ENCODE peak calls at places on chromosomes 4 and X, in ten cellular contexts. O, R, W, U, E, A, F, Z, Q and C are unnamed samples. For H3K4me1, the result is how much of the 10 kb centered on the place peaks cover.

GRCh38 chr4:99379571-99379970 is 27.0 kb upstream of the ADH1C start:
- DNase-seq in O (no peak), R (no peak), W (no peak), U (no peak), E (no peak), A (no peak), F (no peak), Z (no peak), Q (no peak), C (no peak)

GRCh38 chr4:184757810-184758209 is 23.9 kb upstream of the CENPU start:
- DNase-seq in O (peak), R (no peak), W (no peak), U (no peak), E (no peak), A (no peak), F (no peak), Z (peak), Q (no peak), C (no peak)

GRCh38 chrX:45506149-45506768 is 305.6 kb upstream of the DIPK2B start:
- DNase-seq in O (no peak), R (no peak), W (no peak), U (no peak), E (no peak), A (no peak), F (no peak), Z (no peak), Q (no peak), C (no peak)

GRCh38 chrX:51614353-51614752 is 4.4 kb downstream of the CENPVL3 start:
- DNase-seq in O (no peak), R (no peak), W (no peak), U (no peak), E (peak), A (no peak), F (no peak), Z (no peak), Q (no peak), C (no peak)

GRCh38 chrX:17170973-17171372 is 204.0 kb upstream of the NHS start:
- DNase-seq in O (no peak), R (no peak), W (peak), U (no peak), E (no peak), A (no peak), F (no peak), Z (no peak), Q (no peak), C (no peak)

GRCh38 chr4:113147498-113148231 is 98.2 kb downstream of the ANK2 start:
- DNase-seq in O (no peak), R (no peak), W (no peak), U (no peak), E (no peak), A (no peak), F (no peak), Z (no peak), Q (no peak), C (no peak)

GRCh38 chrX:149074429-149074828 is 430.7 kb downstream of the IDS start:
- DNase-seq in O (peak), R (no peak), W (peak), U (no peak), E (no peak), A (no peak), F (no peak), Z (no peak), Q (no peak), C (peak)

GRCh38 chr4:17232575-17233253 is 279.2 kb downstream of the QDPR start:
- DNase-seq in O (peak), R (no peak), W (peak), U (peak), E (peak), A (no peak), F (no peak), Z (peak), Q (peak), C (no peak)

GRCh38 chr4:170938588-170938987 is 848.8 kb upstream of the AADAT start:
- DNase-seq in O (no peak), R (no peak), W (no peak), U (no peak), E (no peak), A (no peak), F (no peak), Z (no peak), Q (no peak), C (no peak)

GRCh38 chrX:42704454-42704853 is 73.5 kb downstream of the PPP1R2C start:
- DNase-seq in O (no peak), R (no peak), W (no peak), U (no peak), E (no peak), A (no peak), F (no peak), Z (no peak), Q (no peak), C (no peak)

GRCh38 chr4:11618666-11619282 is 190.1 kb upstream of the HS3ST1 start:
- DNase-seq in O (no peak), R (no peak), W (no peak), U (no peak), E (no peak), A (no peak), F (no peak), Z (no peak), Q (no peak), C (no peak)

GRCh38 chr4:55249476-55249875 is 96.6 kb upstream of the SRD5A3 start:
- DNase-seq in O (no peak), R (no peak), W (no peak), U (no peak), E (no peak), A (no peak), F (no peak), Z (peak), Q (no peak), C (no peak)

GRCh38 chr4:68906238-68907137 is 45.1 kb downstream of the UGT2A3 start:
- DNase-seq in O (no peak), R (no peak), W (no peak), U (peak), E (no peak), A (no peak), F (no peak), Z (no peak), Q (no peak), C (no peak)

GRCh38 chr4:8131826-8132225 is 26.8 kb downstream of the ABLIM2 start:
- DNase-seq in O (no peak), R (no peak), W (no peak), U (no peak), E (no peak), A (no peak), F (no peak), Z (no peak), Q (no peak), C (no peak)

GRCh38 chr4:150867148-150867547 is 147.9 kb downstream of the LRBA start:
- DNase-seq in O (peak), R (no peak), W (no peak), U (no peak), E (peak), A (no peak), F (no peak), Z (peak), Q (no peak), C (no peak)

GRCh38 chr4:175351473-175351872 is 433.3 kb downstream of the ADAM29 start:
- DNase-seq in O (no peak), R (no peak), W (no peak), U (no peak), E (no peak), A (no peak), F (no peak), Z (no peak), Q (no peak), C (no peak)

GRCh38 chr4:79249879-79250503 is 75.9 kb downstream of the NAA11 start:
- DNase-seq in O (no peak), R (no peak), W (no peak), U (no peak), E (no peak), A (no peak), F (no peak), Z (no peak), Q (peak), C (no peak)

GRCh38 chr4:79918292-79918691 is 154.7 kb downstream of the ANTXR2 start:
- DNase-seq in O (no peak), R (no peak), W (no peak), U (no peak), E (no peak), A (no peak), F (no peak), Z (no peak), Q (no peak), C (no peak)

GRCh38 chrX:119015407-119016242 is 41.2 kb downstream of the LONRF3 start:
- DNase-seq in O (peak), R (no peak), W (peak), U (no peak), E (peak), A (no peak), F (peak), Z (peak), Q (peak), C (no peak)

GRCh38 chr4:6688879-6689505 is 4.7 kb upstream of the S100P start:
- DNase-seq in O (peak), R (no peak), W (peak), U (no peak), E (peak), A (no peak), F (peak), Z (no peak), Q (no peak), C (no peak)

GRCh38 chr4:14254252-14254651 is 626.7 kb upstream of the BOD1L1 start:
- DNase-seq in O (peak), R (no peak), W (peak), U (peak), E (no peak), A (no peak), F (peak), Z (peak), Q (no peak), C (no peak)

GRCh38 chr4:83716874-83717273 is 181.0 kb downstream of the GPAT3 start:
- DNase-seq in O (no peak), R (no peak), W (no peak), U (no peak), E (no peak), A (no peak), F (no peak), Z (no peak), Q (no peak), C (no peak)

GRCh38 chr4:122796801-122797404 is 29.7 kb upstream of the FGF2 start:
- DNase-seq in O (no peak), R (no peak), W (no peak), U (no peak), E (no peak), A (no peak), F (no peak), Z (no peak), Q (no peak), C (no peak)

DNA sequence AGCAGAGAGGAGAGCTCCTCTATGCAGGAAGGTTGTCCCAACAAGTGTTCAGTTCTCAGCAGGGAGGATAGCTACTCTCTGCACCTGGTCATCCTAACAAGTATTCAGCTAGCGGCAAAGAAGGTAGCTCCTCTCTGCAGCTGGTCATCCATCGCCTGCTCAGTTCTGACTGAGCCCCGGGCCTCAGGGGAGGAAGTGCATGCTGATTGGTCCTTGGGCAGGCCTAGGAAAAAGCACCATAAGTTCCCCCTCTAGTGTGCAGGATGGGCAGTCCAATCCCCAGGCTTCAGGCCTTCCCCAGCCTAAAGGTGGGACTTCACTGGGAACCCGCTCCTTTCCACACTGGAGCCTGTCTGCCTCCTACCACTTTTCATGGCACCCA is 4.4 kb upstream of the FBXW7 start:
- DNase-seq in O (no peak), R (no peak), W (no peak), U (no peak), E (no peak), A (no peak), F (no peak), Z (no peak), Q (no peak), C (no peak)
- TF ChIP-seq CTCF in O (no peak), R (no peak), W (no peak), U (no peak), E (no peak), A (no peak), F (no peak), Z (no peak), Q (no peak), C (no peak)

GRCh38 chrX:53080628-53081580 is 1.3 kb upstream of the TSPYL2 start:
- DNase-seq in O (no peak), R (no peak), W (no peak), U (no peak), E (no peak), A (no peak), F (no peak), Z (no peak), Q (no peak), C (no peak)
- TF ChIP-seq POLR2A in O (no peak), R (no peak), W (no peak), U (no peak), E (no peak), A (no peak), F (no peak), Z (no peak), Q (no peak), C (no peak)

DNA sequence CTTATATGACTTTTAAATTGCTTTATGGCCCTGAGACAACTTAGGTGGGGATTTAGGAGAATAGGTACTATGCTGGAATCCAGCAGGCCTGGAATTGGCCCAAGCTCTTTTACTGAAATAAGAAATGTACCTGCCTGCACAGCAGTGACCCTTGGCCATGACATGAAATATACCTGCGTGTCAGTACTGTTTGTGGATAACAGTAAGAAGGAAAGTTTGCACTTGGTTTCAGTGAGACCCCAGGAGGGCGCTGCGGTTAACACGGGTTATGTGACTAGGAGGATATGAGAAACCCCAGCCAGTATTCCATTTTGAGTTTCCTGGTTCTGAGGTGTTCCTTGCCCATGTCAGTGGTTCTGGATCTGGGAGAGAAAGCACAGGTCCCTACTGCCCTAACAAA is 5.3 kb downstream of the MTM1 start:
- DNase-seq in O (no peak), R (no peak), W (no peak), U (no peak), E (no peak), A (no peak), F (peak), Z (no peak), Q (no peak), C (no peak)
- H3K4me1 ChIP-seq in O (under half), R (under half), W (under half), U (under half), E (under half), A (under half), F (under half), Z (under half), Q (under half), C (under half)

GRCh38 chrX:25433307-25433706 is 417.5 kb upstream of the ARX start:
- DNase-seq in O (no peak), R (no peak), W (no peak), U (no peak), E (no peak), A (no peak), F (no peak), Z (no peak), Q (no peak), C (no peak)

GRCh38 chrX:25432396-25432795 is 416.6 kb upstream of the ARX start:
- DNase-seq in O (no peak), R (no peak), W (no peak), U (no peak), E (no peak), A (no peak), F (no peak), Z (no peak), Q (no peak), C (no peak)

DNA sequence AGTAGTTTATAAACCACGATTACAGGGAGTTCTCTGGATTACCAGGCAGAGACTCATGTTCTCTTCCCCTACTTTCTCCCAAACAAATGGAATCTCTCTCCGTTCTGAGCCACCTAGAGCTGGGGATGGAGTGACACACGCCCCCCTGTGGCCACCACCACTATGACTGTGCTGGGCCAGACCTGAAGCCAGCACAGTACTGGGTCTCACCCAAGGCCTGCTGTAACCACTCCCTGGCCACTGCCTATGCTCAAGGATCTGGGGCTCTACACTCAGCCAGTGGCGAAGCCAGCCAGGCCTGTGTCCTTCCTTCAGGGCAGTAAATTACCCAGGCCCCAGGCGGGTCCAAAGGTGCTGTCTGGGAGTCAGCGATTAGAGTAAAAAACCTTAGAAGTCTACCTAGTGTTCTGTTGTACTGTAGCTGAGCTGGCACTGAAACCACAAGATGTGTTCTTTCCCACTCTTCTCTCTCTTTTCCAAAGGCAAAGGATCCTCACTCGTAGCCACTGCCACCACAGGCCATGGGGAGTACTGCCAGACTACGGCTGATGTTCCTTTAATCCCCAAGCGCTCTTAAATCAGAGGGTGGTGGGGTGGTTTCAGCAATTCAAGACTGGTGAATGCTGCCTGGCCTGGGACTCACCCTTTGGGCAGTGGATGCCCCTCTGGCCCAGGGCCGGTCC is 412.2 kb upstream of the ARX start:
- DNase-seq in O (no peak), R (no peak), W (no peak), U (no peak), E (no peak), A (no peak), F (no peak), Z (no peak), Q (no peak), C (no peak)
- TF ChIP-seq CTCF in O (no peak), R (no peak), W (no peak), U (no peak), E (peak), A (no peak), F (no peak), Z (no peak), Q (no peak), C (no peak)

GRCh38 chr4:2755821-2756690 is at the start of gene TNIP2:
- DNase-seq in O (peak), R (peak), W (peak), U (peak), E (no peak), A (peak), F (peak), Z (peak), Q (peak), C (peak)
- TF ChIP-seq POLR2A in O (peak), R (peak), W (peak), U (peak), E (no peak), A (no peak), F (peak), Z (peak), Q (no peak), C (no peak)

DNA sequence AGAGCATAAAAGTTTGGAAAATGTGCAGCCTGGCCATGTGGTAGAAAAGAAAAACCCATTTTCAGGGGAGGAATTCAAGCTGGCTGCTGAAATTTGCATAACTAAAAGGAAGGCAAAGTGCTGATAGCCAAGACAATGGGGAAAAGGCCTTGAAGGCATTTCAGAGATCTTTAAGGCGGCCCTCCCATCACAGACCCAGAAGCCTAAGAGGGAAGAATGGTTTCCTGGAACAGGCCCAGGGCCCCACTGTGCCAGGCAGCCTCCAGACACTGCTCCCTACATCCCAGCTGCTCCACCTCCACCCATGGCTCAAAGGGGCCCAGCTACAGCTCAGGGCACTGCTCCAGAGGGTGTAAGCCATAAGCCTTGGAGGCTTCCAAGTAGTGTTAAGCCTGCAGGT is 158.0 kb upstream of the PRDX4 start:
- DNase-seq in O (no peak), R (no peak), W (no peak), U (no peak), E (no peak), A (no peak), F (no peak), Z (no peak), Q (no peak), C (no peak)
- H3K4me1 ChIP-seq in O (under half), R (under half), W (under half), U (under half), E (under half), A (under half), F (under half), Z (under half), Q (under half), C (under half)

GRCh38 chr4:39464886-39465501 is 6.1 kb downstream of the LIAS start:
- DNase-seq in O (no peak), R (no peak), W (no peak), U (no peak), E (peak), A (no peak), F (no peak), Z (no peak), Q (no peak), C (no peak)
- TF ChIP-seq CTCF in O (no peak), R (no peak), W (no peak), U (no peak), E (peak), A (no peak), F (no peak), Z (no peak), Q (no peak), C (no peak)

GRCh38 chr4:139556735-139557505 is 901 bp upstream of the SETD7 start:
- DNase-seq in O (peak), R (peak), W (peak), U (peak), E (no peak), A (peak), F (peak), Z (peak), Q (peak), C (no peak)

GRCh38 chr4:139555705-139556070 is 331 bp downstream of the SETD7 start:
- DNase-seq in O (peak), R (peak), W (peak), U (peak), E (no peak), A (no peak), F (peak), Z (peak), Q (peak), C (no peak)

GRCh38 chr4:139555073-139555704 is 830 bp downstream of the SETD7 start:
- DNase-seq in O (peak), R (peak), W (peak), U (peak), E (peak), A (peak), F (peak), Z (peak), Q (peak), C (peak)

GRCh38 chr4:139557506-139558110 is 1.6 kb upstream of the SETD7 start:
- DNase-seq in O (no peak), R (no peak), W (no peak), U (peak), E (no peak), A (no peak), F (no peak), Z (no peak), Q (no peak), C (no peak)

DNA sequence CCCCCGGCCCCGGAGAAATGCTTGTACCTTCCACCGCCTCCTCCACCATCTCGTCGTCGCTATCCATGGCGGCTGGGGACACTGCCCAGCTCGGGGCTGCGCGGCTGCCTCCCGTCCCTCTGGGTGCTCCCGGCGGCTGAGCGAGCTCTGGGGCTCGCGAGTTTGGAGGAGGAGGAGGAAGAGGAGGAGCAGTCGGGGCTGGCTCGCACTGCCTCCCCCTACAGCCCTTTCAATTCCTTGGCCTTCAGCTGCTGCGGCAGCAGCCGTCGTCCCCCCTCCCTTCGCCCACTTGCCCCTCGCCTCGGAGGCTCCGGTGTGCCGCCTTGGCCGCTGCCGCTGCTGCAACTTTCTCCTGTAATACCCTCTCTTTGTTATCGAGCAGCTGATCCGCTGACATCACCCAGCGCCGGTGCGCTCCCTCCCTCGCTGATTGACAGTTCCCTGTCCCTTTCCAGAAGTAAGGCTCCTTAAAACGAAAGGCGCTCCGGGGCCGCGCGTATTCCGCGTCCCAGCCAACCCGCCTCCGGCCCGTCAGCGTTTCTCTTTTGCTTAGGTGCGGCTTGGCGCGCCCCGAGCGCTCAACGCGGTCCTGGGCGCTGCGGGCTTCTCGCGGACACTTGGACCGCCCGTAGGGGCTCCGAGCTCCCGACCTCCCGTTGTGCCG is at the start of gene SETD7:
- DNase-seq in O (peak), R (peak), W (peak), U (peak), E (peak), A (peak), F (peak), Z (peak), Q (peak), C (peak)
- TF ChIP-seq POLR2A in O (peak), R (peak), W (peak), U (peak), E (peak), A (no peak), F (peak), Z (peak), Q (peak), C (peak)